ENCODE peak calls at places on chromosome 17, in six cellular contexts. One of them, this sample, is unnamed.
A peak's percentile ranks its signal among the peaks of the same experiment; 100 is the strongest.

GRCh38 chr17:74457146-74457819 is 9.2 kb upstream of the CD300A start:
- DNase-seq in endodermal cell: peak; percentile 94
- DNase-seq in AG09309: no peak
- DNase-seq in cardiac fibroblast: peak; percentile 73
- DNase-seq in cardiac muscle cell: peak; percentile 85
- DNase-seq in transverse colon: peak; percentile 80
- DNase-seq in this sample: peak; percentile 73

GRCh38 chr17:4175921-4176802 is 33.2 kb downstream of the CYB5D2 start:
- DNase-seq in cardiac fibroblast: no peak
- DNase-seq in transverse colon: no peak
- DNase-seq in endodermal cell: no peak
- DNase-seq in AG09309: no peak
- DNase-seq in cardiac muscle cell: peak; percentile 53
- DNase-seq in this sample: no peak

GRCh38 chr17:67105213-67105612 is 60.9 kb downstream of the CACNG1 start:
- DNase-seq in transverse colon: no peak
- DNase-seq in cardiac fibroblast: peak; percentile 64
- DNase-seq in endodermal cell: no peak
- DNase-seq in AG09309: peak; percentile 72
- DNase-seq in cardiac muscle cell: no peak
- DNase-seq in this sample: no peak

GRCh38 chr17:75105269-75106080 is 4.3 kb upstream of the ARMC7 start:
- DNase-seq in cardiac fibroblast: peak; percentile 54
- DNase-seq in transverse colon: peak; percentile 77
- DNase-seq in endodermal cell: peak; percentile 98
- DNase-seq in cardiac muscle cell: peak; percentile 60
- DNase-seq in AG09309: no peak
- DNase-seq in this sample: no peak

GRCh38 chr17:70563301-70563820 is 394.0 kb downstream of the KCNJ2 start:
- DNase-seq in endodermal cell: no peak
- DNase-seq in transverse colon: peak; percentile 10
- DNase-seq in AG09309: no peak
- DNase-seq in cardiac muscle cell: peak; percentile 16
- DNase-seq in cardiac fibroblast: no peak
- DNase-seq in this sample: no peak

GRCh38 chr17:66518677-66519076 is 216.3 kb downstream of the PRKCA start:
- DNase-seq in cardiac muscle cell: no peak
- DNase-seq in cardiac fibroblast: no peak
- DNase-seq in AG09309: no peak
- DNase-seq in transverse colon: no peak
- DNase-seq in endodermal cell: no peak
- DNase-seq in this sample: no peak

GRCh38 chr17:3890082-3890892 is 2.6 kb downstream of the CAMKK1 start:
- DNase-seq in transverse colon: peak; percentile 69
- DNase-seq in cardiac fibroblast: peak; percentile 95
- DNase-seq in cardiac muscle cell: no peak
- DNase-seq in AG09309: no peak
- DNase-seq in endodermal cell: peak; percentile 64
- DNase-seq in this sample: peak; percentile 79

GRCh38 chr17:9645858-9646555 is 690 bp downstream of the USP43 start:
- DNase-seq in transverse colon: peak; percentile 76
- DNase-seq in AG09309: no peak
- DNase-seq in endodermal cell: peak; percentile 92
- DNase-seq in cardiac fibroblast: no peak
- DNase-seq in cardiac muscle cell: peak; percentile 71
- DNase-seq in this sample: no peak

GRCh38 chr17:43846221-43846712 is 709 bp upstream of the CD300LG start:
- DNase-seq in cardiac muscle cell: peak; percentile 85
- DNase-seq in transverse colon: peak; percentile 87
- DNase-seq in endodermal cell: peak; percentile 99
- DNase-seq in AG09309: no peak
- DNase-seq in cardiac fibroblast: peak; percentile 86
- DNase-seq in this sample: peak; percentile 76

GRCh38 chr17:33390479-33391027 is 97.5 kb upstream of the ASIC2 start:
- DNase-seq in AG09309: no peak
- DNase-seq in cardiac muscle cell: no peak
- DNase-seq in endodermal cell: no peak
- DNase-seq in transverse colon: no peak
- DNase-seq in cardiac fibroblast: peak; percentile 19
- DNase-seq in this sample: no peak

GRCh38 chr17:36859003-36859300 is 78.3 kb upstream of the LHX1 start:
- DNase-seq in AG09309: no peak
- DNase-seq in cardiac muscle cell: no peak
- DNase-seq in cardiac fibroblast: no peak
- DNase-seq in transverse colon: no peak
- DNase-seq in endodermal cell: no peak
- DNase-seq in this sample: no peak

GRCh38 chr17:78794399-78794798 is 12.3 kb upstream of the CYTH1 start:
- DNase-seq in transverse colon: no peak
- DNase-seq in AG09309: no peak
- DNase-seq in endodermal cell: no peak
- DNase-seq in cardiac muscle cell: no peak
- DNase-seq in cardiac fibroblast: no peak
- DNase-seq in this sample: no peak

GRCh38 chr17:30939059-30939689 is 17.4 kb downstream of the ADAP2 start:
- DNase-seq in cardiac fibroblast: no peak
- DNase-seq in AG09309: no peak
- DNase-seq in endodermal cell: no peak
- DNase-seq in cardiac muscle cell: no peak
- DNase-seq in transverse colon: no peak
- DNase-seq in this sample: no peak

GRCh38 chr17:38464251-38464722 is 36.0 kb downstream of the ARHGAP23 start:
- DNase-seq in cardiac muscle cell: no peak
- DNase-seq in AG09309: no peak
- DNase-seq in endodermal cell: no peak
- DNase-seq in transverse colon: no peak
- DNase-seq in cardiac fibroblast: peak; percentile 68
- DNase-seq in this sample: no peak

GRCh38 chr17:29837531-29837930 is 92.5 kb downstream of the SSH2 start:
- DNase-seq in AG09309: no peak
- DNase-seq in endodermal cell: no peak
- DNase-seq in transverse colon: no peak
- DNase-seq in cardiac muscle cell: no peak
- DNase-seq in cardiac fibroblast: no peak
- DNase-seq in this sample: no peak

GRCh38 chr17:48513097-48513496 is 17.7 kb downstream of the HOXB1 start:
- DNase-seq in cardiac muscle cell: peak; percentile 36
- DNase-seq in transverse colon: no peak
- DNase-seq in AG09309: no peak
- DNase-seq in cardiac fibroblast: peak; percentile 26
- DNase-seq in endodermal cell: peak; percentile 51
- DNase-seq in this sample: no peak

GRCh38 chr17:64378890-64379354 is 11.7 kb downstream of the PECAM1 start:
- DNase-seq in transverse colon: peak; percentile 55
- DNase-seq in cardiac muscle cell: no peak
- DNase-seq in cardiac fibroblast: peak; percentile 33
- DNase-seq in AG09309: no peak
- DNase-seq in endodermal cell: no peak
- DNase-seq in this sample: no peak

GRCh38 chr17:81921531-81921862 is 3.5 kb upstream of the SIRT7 start:
- DNase-seq in AG09309: no peak
- DNase-seq in cardiac muscle cell: no peak
- DNase-seq in cardiac fibroblast: no peak
- DNase-seq in endodermal cell: no peak
- DNase-seq in transverse colon: no peak
- DNase-seq in this sample: no peak

GRCh38 chr17:12853921-12854320 is 64.6 kb downstream of the ARHGAP44 start:
- DNase-seq in cardiac muscle cell: no peak
- DNase-seq in cardiac fibroblast: no peak
- DNase-seq in AG09309: no peak
- DNase-seq in endodermal cell: peak; percentile 68
- DNase-seq in transverse colon: no peak
- DNase-seq in this sample: no peak

GRCh38 chr17:12859520-12859919 is 70.2 kb downstream of the ARHGAP44 start:
- DNase-seq in cardiac fibroblast: no peak
- DNase-seq in cardiac muscle cell: no peak
- DNase-seq in endodermal cell: no peak
- DNase-seq in transverse colon: no peak
- DNase-seq in AG09309: no peak
- DNase-seq in this sample: no peak

GRCh38 chr17:12857592-12857991 is 68.3 kb downstream of the ARHGAP44 start:
- DNase-seq in endodermal cell: no peak
- DNase-seq in transverse colon: no peak
- DNase-seq in cardiac fibroblast: no peak
- DNase-seq in cardiac muscle cell: no peak
- DNase-seq in AG09309: no peak
- DNase-seq in this sample: no peak

GRCh38 chr17:12851901-12852435 is 62.7 kb downstream of the ARHGAP44 start:
- DNase-seq in endodermal cell: no peak
- DNase-seq in transverse colon: no peak
- DNase-seq in AG09309: no peak
- DNase-seq in cardiac muscle cell: no peak
- DNase-seq in cardiac fibroblast: no peak
- DNase-seq in this sample: no peak

GRCh38 chr17:12856451-12856850 is 67.2 kb downstream of the ARHGAP44 start:
- DNase-seq in cardiac muscle cell: no peak
- DNase-seq in cardiac fibroblast: peak; percentile 6
- DNase-seq in endodermal cell: no peak
- DNase-seq in transverse colon: no peak
- DNase-seq in AG09309: no peak
- DNase-seq in this sample: no peak
- TF ChIP-seq CTCF in cardiac muscle cell: no peak
- TF ChIP-seq CTCF in cardiac fibroblast: no peak
- TF ChIP-seq CTCF in endodermal cell: no peak
- TF ChIP-seq CTCF in transverse colon: no peak
- TF ChIP-seq CTCF in AG09309: no peak
- TF ChIP-seq CTCF in this sample: no peak

GRCh38 chr17:50501054-50501453 is 7.2 kb upstream of the MYCBPAP start:
- DNase-seq in cardiac muscle cell: peak; percentile 57
- DNase-seq in endodermal cell: peak; percentile 79
- DNase-seq in AG09309: no peak
- DNase-seq in transverse colon: peak; percentile 33
- DNase-seq in cardiac fibroblast: peak; percentile 43
- DNase-seq in this sample: no peak
- TF ChIP-seq CTCF in cardiac muscle cell: peak; percentile 47
- TF ChIP-seq CTCF in endodermal cell: peak; percentile 78
- TF ChIP-seq CTCF in AG09309: peak; percentile 43
- TF ChIP-seq CTCF in transverse colon: peak; percentile 42
- TF ChIP-seq CTCF in cardiac fibroblast: peak; percentile 36
- TF ChIP-seq CTCF in this sample: peak; percentile 73

GRCh38 chr17:6430769-6431168 is 4.2 kb downstream of the AIPL1 start:
- DNase-seq in cardiac fibroblast: no peak
- DNase-seq in cardiac muscle cell: no peak
- DNase-seq in transverse colon: no peak
- DNase-seq in AG09309: no peak
- DNase-seq in endodermal cell: no peak
- DNase-seq in this sample: no peak
- TF ChIP-seq CTCF in cardiac fibroblast: peak; percentile 49
- TF ChIP-seq CTCF in cardiac muscle cell: peak; percentile 36
- TF ChIP-seq CTCF in transverse colon: no peak
- TF ChIP-seq CTCF in AG09309: peak; percentile 28
- TF ChIP-seq CTCF in endodermal cell: peak; percentile 71
- TF ChIP-seq CTCF in this sample: no peak

GRCh38 chr17:68533887-68534700 is 21.9 kb downstream of the PRKAR1A start:
- DNase-seq in cardiac fibroblast: peak; percentile 54
- DNase-seq in transverse colon: no peak
- DNase-seq in AG09309: peak; percentile 55
- DNase-seq in cardiac muscle cell: no peak
- DNase-seq in endodermal cell: no peak
- DNase-seq in this sample: no peak
- TF ChIP-seq CTCF in cardiac fibroblast: peak; percentile 25
- TF ChIP-seq CTCF in transverse colon: peak; percentile 25
- TF ChIP-seq CTCF in AG09309: peak; percentile 37
- TF ChIP-seq CTCF in cardiac muscle cell: peak; percentile 40
- TF ChIP-seq CTCF in endodermal cell: peak; percentile 73
- TF ChIP-seq CTCF in this sample: peak; percentile 68

GRCh38 chr17:39754161-39754957 is 16.6 kb downstream of the GRB7 start:
- DNase-seq in cardiac muscle cell: peak; percentile 88
- DNase-seq in cardiac fibroblast: peak; percentile 92
- DNase-seq in endodermal cell: peak; percentile 96
- DNase-seq in AG09309: peak; percentile 42
- DNase-seq in transverse colon: peak; percentile 97
- DNase-seq in this sample: peak; percentile 98

GRCh38 chr17:39752241-39752831 is 14.6 kb downstream of the GRB7 start:
- DNase-seq in transverse colon: no peak
- DNase-seq in cardiac muscle cell: no peak
- DNase-seq in cardiac fibroblast: no peak
- DNase-seq in endodermal cell: peak; percentile 64
- DNase-seq in AG09309: no peak
- DNase-seq in this sample: no peak

GRCh38 chr17:39754958-39755549 is 17.3 kb downstream of the GRB7 start:
- DNase-seq in cardiac muscle cell: no peak
- DNase-seq in cardiac fibroblast: peak; percentile 12
- DNase-seq in AG09309: no peak
- DNase-seq in transverse colon: peak; percentile 35
- DNase-seq in endodermal cell: peak; percentile 85
- DNase-seq in this sample: no peak

GRCh38 chr17:39751637-39752036 is 13.9 kb downstream of the GRB7 start:
- DNase-seq in endodermal cell: no peak
- DNase-seq in cardiac muscle cell: no peak
- DNase-seq in transverse colon: no peak
- DNase-seq in AG09309: no peak
- DNase-seq in cardiac fibroblast: no peak
- DNase-seq in this sample: no peak

DNA sequence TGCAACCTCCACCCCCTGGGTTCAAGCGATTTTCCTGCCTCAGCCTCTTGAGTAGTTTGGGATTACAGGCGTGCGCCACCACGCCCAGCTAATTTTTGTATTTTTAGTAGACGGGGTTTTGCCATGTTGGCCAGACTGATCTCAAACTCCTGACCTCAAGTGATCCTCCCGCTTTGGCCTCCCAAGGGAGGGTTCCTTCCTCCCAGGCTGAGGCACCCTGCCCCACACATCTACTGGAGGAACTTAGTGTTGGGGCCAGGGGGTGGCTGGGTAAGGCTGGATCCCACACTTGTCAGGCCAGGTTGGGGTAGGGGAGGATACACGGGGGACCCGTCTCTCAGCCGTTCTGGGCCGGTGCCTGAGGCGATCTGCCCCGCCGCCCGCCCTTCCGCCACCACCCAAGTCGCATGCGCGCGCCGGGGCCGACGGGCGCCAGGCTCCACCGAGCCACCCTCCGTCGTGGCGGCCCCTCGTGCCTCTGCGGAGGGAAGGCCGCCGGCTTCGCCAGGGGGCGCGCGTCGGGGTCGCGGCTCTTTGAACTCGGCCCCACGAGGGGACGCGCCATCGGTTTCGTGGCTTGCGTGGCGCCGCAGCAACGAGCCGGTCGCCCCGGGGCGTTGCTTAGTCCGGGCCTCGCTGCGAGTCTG is 15.9 kb downstream of the GRB7 start:
- DNase-seq in AG09309: no peak
- DNase-seq in cardiac muscle cell: no peak
- DNase-seq in transverse colon: peak; percentile 72
- DNase-seq in endodermal cell: peak; percentile 84
- DNase-seq in cardiac fibroblast: no peak
- DNase-seq in this sample: no peak
- TF ChIP-seq CTCF in AG09309: no peak
- TF ChIP-seq CTCF in cardiac muscle cell: no peak
- TF ChIP-seq CTCF in transverse colon: no peak
- TF ChIP-seq CTCF in endodermal cell: no peak
- TF ChIP-seq CTCF in cardiac fibroblast: no peak
- TF ChIP-seq CTCF in this sample: no peak

This sample was measured in CD14-positive monocyte.